ENCODE peak calls at places on chromosome 20, in four cellular contexts. R is A549, B is GM12878, K is HepG2. X is an unnamed sample.

GRCh38 chr20:51695574-51696303 is 72.5 kb downstream of the ATP9A start:
- DNase-seq in R (peak; percentile 22), B (no peak), K (peak; percentile 33), X (no peak)

GRCh38 chr20:23159256-23159922 is 73.3 kb upstream of the CD93 start:
- DNase-seq in R (no peak), B (no peak), K (no peak), X (peak; percentile 10)

GRCh38 chr20:3932277-3933073 is 43.3 kb downstream of the PANK2 start:
- DNase-seq in K (no peak), B (no peak), R (no peak), X (no peak)

GRCh38 chr20:52295556-52295955 is 104.0 kb upstream of the ZFP64 start:
- DNase-seq in R (no peak), K (no peak), B (no peak), X (no peak)

GRCh38 chr20:36184816-36185776 is 30.6 kb downstream of the EPB41L1 start:
- DNase-seq in R (no peak), K (no peak), B (no peak), X (no peak)

GRCh38 chr20:37521091-37521771 is at the start of gene NNAT:
- DNase-seq in K (no peak), B (no peak), R (no peak), X (peak; percentile 59)

GRCh38 chr20:19683168-19683567 is 74.9 kb upstream of the RIN2 start:
- DNase-seq in B (no peak), R (no peak), K (no peak), X (no peak)

GRCh38 chr20:63137851-63138415 is 78.0 kb downstream of the YTHDF1 start:
- DNase-seq in R (no peak), K (no peak), B (no peak), X (no peak)

GRCh38 chr20:33273117-33273851 is 9.7 kb upstream of the BPIFB1 start:
- DNase-seq in R (no peak), K (no peak), B (no peak), X (no peak)

GRCh38 chr20:7226156-7226555 is 458.7 kb downstream of the BMP2 start:
- DNase-seq in K (no peak), R (no peak), B (no peak), X (no peak)

GRCh38 chr20:37131486-37131885 is 35.7 kb upstream of the RBL1 start:
- DNase-seq in K (no peak), B (no peak), R (no peak), X (no peak)

GRCh38 chr20:63160641-63161175 is 55.2 kb downstream of the YTHDF1 start:
- DNase-seq in R (no peak), K (no peak), B (no peak), X (no peak)

GRCh38 chr20:14826926-14827325 is 489.5 kb upstream of the FLRT3 start:
- DNase-seq in K (no peak), B (no peak), R (no peak), X (no peak)

GRCh38 chr20:57071283-57071701 is 195.1 kb downstream of the BMP7 start:
- DNase-seq in B (no peak), R (no peak), K (no peak), X (no peak)

GRCh38 chr20:39661833-39662232 is 699.7 kb downstream of the DHX35 start:
- DNase-seq in B (no peak), R (no peak), K (no peak), X (no peak)
- TF ChIP-seq POLR2AphosphoS2 in B (no peak), R (no peak), K (no peak), X (no peak)

GRCh38 chr20:44990957-44991356 is 24.6 kb downstream of the STK4 start:
- DNase-seq in R (no peak), K (no peak), B (no peak), X (no peak)

GRCh38 chr20:44993343-44993742 is 27.0 kb downstream of the STK4 start:
- DNase-seq in B (no peak), K (no peak), R (no peak), X (peak; percentile 27)

GRCh38 chr20:44988772-44989171 is 22.5 kb downstream of the STK4 start:
- DNase-seq in R (no peak), K (no peak), B (no peak), X (no peak)

DNA sequence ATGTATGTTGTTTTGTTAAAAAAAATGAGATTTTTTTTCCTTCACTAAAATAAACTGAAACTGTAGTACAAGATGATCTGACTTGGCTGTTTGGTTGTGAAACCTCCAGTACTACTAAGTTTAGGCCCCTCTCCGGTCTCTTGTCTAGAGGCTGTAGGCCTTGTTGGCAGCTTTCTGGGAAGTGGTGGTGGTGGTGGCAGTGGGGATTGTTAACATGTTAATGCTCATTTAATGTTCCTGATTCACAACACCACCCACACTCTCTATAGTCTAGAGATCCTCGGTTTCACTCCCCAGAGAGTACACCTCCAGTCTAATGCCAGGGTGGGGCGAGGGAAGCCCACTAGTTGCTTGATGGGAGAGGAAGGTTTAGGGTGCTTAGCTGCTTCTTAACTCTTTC is 24.1 kb downstream of the STK4 start:
- DNase-seq in R (no peak), B (no peak), K (no peak), X (no peak)
- TF ChIP-seq POLR2AphosphoS2 in R (no peak), B (no peak), K (no peak), X (no peak)

GRCh38 chr20:16588241-16588640 is 15.0 kb upstream of the KIF16B start:
- DNase-seq in K (peak; percentile 40), B (no peak), R (no peak), X (no peak)

GRCh38 chr20:16590234-16590633 is 17.0 kb upstream of the KIF16B start:
- DNase-seq in R (no peak), B (no peak), K (no peak), X (no peak)

GRCh38 chr20:16587066-16587465 is 13.8 kb upstream of the KIF16B start:
- DNase-seq in K (no peak), B (no peak), R (no peak), X (no peak)

GRCh38 chr20:16595376-16595775 is 22.1 kb upstream of the KIF16B start:
- DNase-seq in R (no peak), B (no peak), K (no peak), X (no peak)

DNA sequence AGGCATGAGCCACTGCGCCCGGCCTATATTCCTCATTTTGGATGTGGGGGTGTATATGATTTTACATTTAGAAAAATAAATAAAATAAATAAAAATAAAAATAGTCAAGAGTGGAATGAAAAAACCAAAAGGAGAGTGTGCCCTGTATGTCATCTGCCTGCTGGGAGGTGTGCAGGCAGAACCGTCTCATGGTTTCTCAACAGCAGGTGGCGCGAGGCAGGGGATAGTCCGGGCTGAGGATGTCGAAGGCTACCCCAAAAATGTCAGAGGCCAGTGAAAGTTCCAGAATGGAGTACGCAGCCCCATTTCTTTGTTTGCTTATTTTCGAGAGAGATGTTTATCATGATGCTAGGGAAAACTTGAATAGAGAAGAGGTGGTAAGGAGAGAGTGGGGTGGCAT is 16.4 kb upstream of the KIF16B start:
- DNase-seq in R (no peak), K (no peak), B (no peak), X (no peak)
- TF ChIP-seq POLR2AphosphoS2 in R (no peak), K (no peak), B (no peak), X (no peak)

DNA sequence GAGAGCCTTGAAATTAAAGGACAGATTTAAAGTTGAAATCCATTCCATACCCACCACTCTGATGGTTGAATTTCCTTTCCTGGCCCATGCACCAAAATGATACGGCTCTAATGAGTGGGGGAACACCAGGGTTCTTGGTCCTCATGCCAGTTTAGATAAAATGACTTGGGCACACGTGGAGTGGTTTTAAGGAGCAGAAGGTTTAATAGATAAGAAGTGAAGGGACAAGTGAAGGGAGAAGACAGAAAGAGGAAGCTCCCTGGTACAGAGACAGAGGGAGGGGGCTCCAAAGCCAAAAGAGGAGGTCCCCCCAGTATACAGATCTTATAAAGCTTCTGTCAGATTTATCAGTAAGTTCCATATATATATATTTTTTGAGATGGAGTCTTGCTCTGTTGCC is 22.7 kb downstream of the NCOA3 start:
- DNase-seq in R (no peak), K (no peak), B (no peak), X (no peak)
- TF ChIP-seq POLR2AphosphoS2 in R (no peak), K (no peak), B (no peak), X (no peak)

GRCh38 chr20:62114894-62115293 is 7.4 kb upstream of the LSM14B start:
- DNase-seq in R (no peak), B (no peak), K (no peak), X (no peak)

GRCh38 chr20:62117362-62117646 is 5.0 kb upstream of the LSM14B start:
- DNase-seq in B (no peak), R (no peak), K (no peak), X (no peak)

GRCh38 chr20:62118113-62119043 is 3.9 kb upstream of the LSM14B start:
- DNase-seq in K (no peak), R (no peak), B (no peak), X (no peak)

GRCh38 chr20:62117658-62118057 is 4.6 kb upstream of the LSM14B start:
- DNase-seq in B (no peak), R (no peak), K (no peak), X (no peak)

DNA sequence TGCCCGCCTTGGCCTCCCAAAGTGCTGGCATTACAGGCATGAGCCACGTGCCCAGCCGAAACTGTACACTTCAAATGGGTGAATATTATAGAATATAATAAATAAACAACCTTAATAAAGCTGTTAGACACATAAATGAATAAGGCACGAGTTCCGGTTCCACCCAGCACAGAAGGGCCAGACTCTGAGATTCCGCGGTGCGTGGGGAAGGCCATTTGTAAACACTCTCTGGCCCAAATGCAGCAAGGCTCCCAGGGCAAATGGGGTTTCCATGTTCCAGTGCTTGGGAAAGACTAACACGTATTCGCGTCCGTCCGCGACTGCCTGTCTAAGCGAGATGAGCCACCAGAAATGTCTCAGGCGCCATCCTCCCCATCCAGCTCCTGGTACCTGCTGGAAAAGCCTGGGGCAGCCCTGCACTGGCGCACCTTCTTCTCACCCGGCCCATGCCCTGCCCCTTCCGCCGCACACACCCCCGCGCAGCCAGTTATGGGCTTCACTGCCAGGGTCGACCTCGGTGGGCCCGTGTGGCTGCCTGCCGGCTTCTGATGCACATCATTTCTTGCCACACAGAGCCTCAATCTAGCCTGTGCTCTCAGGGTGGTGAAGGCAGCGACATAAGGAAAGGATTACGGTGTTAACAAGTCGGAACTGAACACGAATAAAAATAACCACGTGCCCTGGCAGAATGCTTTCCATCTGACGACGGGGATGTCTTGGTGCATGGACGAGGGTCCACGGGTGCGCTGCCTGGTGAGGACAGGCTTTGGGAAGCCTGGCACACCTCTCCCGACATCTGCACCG is 5.5 kb upstream of the LSM14B start:
- DNase-seq in B (no peak), R (no peak), K (no peak), X (no peak)
- TF ChIP-seq POLR2AphosphoS2 in B (no peak), R (no peak), K (no peak), X (no peak)

GRCh38 chr20:48999890-49000870 is 45.9 kb upstream of the CSE1L start:
- DNase-seq in B (no peak), K (peak; percentile 52), R (no peak), X (no peak)
- TF ChIP-seq POLR2AphosphoS2 in B (no peak), K (no peak), R (no peak), X (no peak)

DNA sequence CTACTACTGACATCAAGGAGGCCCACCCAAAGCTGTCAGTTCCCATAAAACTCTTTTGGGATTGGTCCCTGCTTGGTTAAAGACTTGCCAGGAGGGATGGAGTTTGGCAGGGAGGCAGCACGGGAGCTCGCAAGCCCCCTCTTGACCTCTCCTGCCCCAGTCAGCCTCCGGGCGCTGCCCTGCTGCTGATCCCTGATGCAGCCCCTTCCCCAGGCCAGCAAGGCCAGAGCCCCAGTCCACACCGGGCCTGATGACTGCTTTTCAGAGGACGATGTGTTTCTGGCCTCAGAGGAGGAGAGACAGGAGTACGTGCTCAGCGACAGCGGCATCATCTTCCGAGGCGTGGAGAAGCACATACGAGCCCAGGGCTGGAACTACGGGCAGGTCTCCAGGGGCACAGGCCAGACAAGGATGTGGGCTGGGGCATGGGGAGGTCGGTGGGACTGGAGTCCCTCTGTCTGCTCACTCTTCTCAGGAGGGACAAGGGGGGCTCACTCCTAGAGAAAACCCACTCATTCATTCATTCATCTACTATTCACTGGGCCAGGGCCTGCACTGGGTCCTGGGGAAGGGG is 15.6 kb downstream of the TGM6 start:
- DNase-seq in K (no peak), B (no peak), R (no peak), X (no peak)
- TF ChIP-seq POLR2AphosphoS2 in K (no peak), B (no peak), R (no peak), X (no peak)